ENCODE peak calls at places on chromosome 13, in four cellular contexts. One of them, this sample, is unnamed.
A peak's percentile ranks its signal among the peaks of the same experiment; 100 is the strongest.

GRCh38 chr13:97911311-97912138 is 42.0 kb upstream of the IPO5 start:
- DNase-seq in K562: peak; percentile 22
- DNase-seq in H1: peak; percentile 54
- DNase-seq in HCT116: peak; percentile 21
- DNase-seq in this sample: peak; percentile 13

GRCh38 chr13:61286148-61286745 is 129.4 kb downstream of the PCDH20 start:
- DNase-seq in H1: peak; percentile 51
- DNase-seq in HCT116: peak; percentile 16
- DNase-seq in K562: no peak
- DNase-seq in this sample: peak; percentile 6

GRCh38 chr13:41065098-41065497 is 3.8 kb downstream of the WBP4 start:
- DNase-seq in H1: no peak
- DNase-seq in K562: no peak
- DNase-seq in HCT116: no peak
- DNase-seq in this sample: no peak

GRCh38 chr13:97946951-97947588 is 6.4 kb upstream of the IPO5 start:
- DNase-seq in H1: no peak
- DNase-seq in K562: no peak
- DNase-seq in HCT116: no peak
- DNase-seq in this sample: no peak

GRCh38 chr13:35512271-35512920 is 35.9 kb upstream of the MAB21L1 start:
- DNase-seq in H1: no peak
- DNase-seq in HCT116: no peak
- DNase-seq in K562: no peak
- DNase-seq in this sample: no peak

GRCh38 chr13:79492313-79492798 is 11.4 kb downstream of the NDFIP2 start:
- DNase-seq in K562: no peak
- DNase-seq in H1: no peak
- DNase-seq in HCT116: no peak
- DNase-seq in this sample: no peak

GRCh38 chr13:96527497-96527896 is 437.6 kb downstream of the HS6ST3 start:
- DNase-seq in HCT116: no peak
- DNase-seq in K562: no peak
- DNase-seq in H1: no peak
- DNase-seq in this sample: no peak

GRCh38 chr13:27583645-27584044 is 36.7 kb downstream of the LNX2 start:
- DNase-seq in K562: no peak
- DNase-seq in H1: no peak
- DNase-seq in HCT116: no peak
- DNase-seq in this sample: no peak

GRCh38 chr13:46051958-46052313 is 610 bp downstream of the ZC3H13 start:
- DNase-seq in H1: no peak
- DNase-seq in HCT116: no peak
- DNase-seq in K562: peak; percentile 9
- DNase-seq in this sample: no peak

GRCh38 chr13:39215971-39216370 is 177.7 kb downstream of the NHLRC3 start:
- DNase-seq in HCT116: no peak
- DNase-seq in H1: no peak
- DNase-seq in K562: no peak
- DNase-seq in this sample: no peak

GRCh38 chr13:33032037-33032625 is 15.9 kb downstream of the KL start:
- DNase-seq in HCT116: no peak
- DNase-seq in K562: no peak
- DNase-seq in H1: no peak
- DNase-seq in this sample: no peak

GRCh38 chr13:106680796-106681482 is 113.0 kb upstream of the ARGLU1 start:
- DNase-seq in H1: no peak
- DNase-seq in HCT116: no peak
- DNase-seq in K562: no peak
- DNase-seq in this sample: peak; percentile 92

GRCh38 chr13:58056411-58056810 is 424.9 kb downstream of the PCDH17 start:
- DNase-seq in HCT116: no peak
- DNase-seq in K562: no peak
- DNase-seq in H1: no peak
- DNase-seq in this sample: no peak

GRCh38 chr13:27349458-27349857 is 75.0 kb upstream of the GTF3A start:
- DNase-seq in H1: no peak
- DNase-seq in K562: no peak
- DNase-seq in HCT116: no peak
- DNase-seq in this sample: no peak

GRCh38 chr13:107822006-107822405 is 393.3 kb downstream of the LIG4 start:
- DNase-seq in H1: no peak
- DNase-seq in K562: no peak
- DNase-seq in HCT116: no peak
- DNase-seq in this sample: no peak

GRCh38 chr13:94548382-94549240 is 47.3 kb downstream of the TGDS start:
- DNase-seq in HCT116: peak; percentile 40
- DNase-seq in K562: peak; percentile 11
- DNase-seq in H1: no peak
- DNase-seq in this sample: peak; percentile 39

GRCh38 chr13:48542581-48543341 is 9.9 kb upstream of the RCBTB2 start:
- DNase-seq in K562: no peak
- DNase-seq in HCT116: no peak
- DNase-seq in H1: peak; percentile 49
- DNase-seq in this sample: no peak

GRCh38 chr13:28121224-28121623 is 17.1 kb upstream of the PAN3 start:
- DNase-seq in HCT116: no peak
- DNase-seq in K562: no peak
- DNase-seq in H1: no peak
- DNase-seq in this sample: no peak

GRCh38 chr13:44764334-44764733 is 188.2 kb upstream of the TSC22D1 start:
- DNase-seq in HCT116: no peak
- DNase-seq in H1: no peak
- DNase-seq in K562: no peak
- DNase-seq in this sample: no peak

GRCh38 chr13:88707652-88708051 is 1036.5 kb downstream of the SLITRK5 start:
- DNase-seq in HCT116: no peak
- DNase-seq in H1: no peak
- DNase-seq in K562: no peak
- DNase-seq in this sample: no peak

GRCh38 chr13:94345374-94346195 is 133.9 kb downstream of the DCT start:
- DNase-seq in H1: no peak
- DNase-seq in HCT116: no peak
- DNase-seq in K562: no peak
- DNase-seq in this sample: no peak

GRCh38 chr13:40974460-40975407 is 44.4 kb downstream of the ELF1 start:
- DNase-seq in HCT116: peak; percentile 23
- DNase-seq in H1: no peak
- DNase-seq in K562: peak; percentile 69
- DNase-seq in this sample: peak; percentile 18

GRCh38 chr13:45809810-45810394 is 41.7 kb downstream of the SIAH3 start:
- DNase-seq in HCT116: no peak
- DNase-seq in K562: no peak
- DNase-seq in H1: no peak
- DNase-seq in this sample: no peak

GRCh38 chr13:27309401-27309958 is 38.9 kb downstream of the RASL11A start:
- DNase-seq in K562: no peak
- DNase-seq in H1: no peak
- DNase-seq in HCT116: peak; percentile 27
- DNase-seq in this sample: no peak

GRCh38 chr13:77779461-77780272 is 82.2 kb downstream of the SLAIN1 start:
- DNase-seq in K562: peak; percentile 4
- DNase-seq in H1: no peak
- DNase-seq in HCT116: peak; percentile 18
- DNase-seq in this sample: peak; percentile 39

GRCh38 chr13:52067237-52067636 is 42.7 kb downstream of the UTP14C start:
- DNase-seq in K562: no peak
- DNase-seq in H1: no peak
- DNase-seq in HCT116: peak; percentile 6
- DNase-seq in this sample: no peak

GRCh38 chr13:36133950-36134349 is 2.8 kb upstream of the DCLK1 start:
- DNase-seq in H1: no peak
- DNase-seq in HCT116: no peak
- DNase-seq in K562: no peak
- DNase-seq in this sample: no peak

GRCh38 chr13:51811046-51811445 is 7.1 kb upstream of the DHRS12 start:
- DNase-seq in HCT116: no peak
- DNase-seq in K562: no peak
- DNase-seq in H1: no peak
- DNase-seq in this sample: no peak

GRCh38 chr13:52104624-52105023 is 24.2 kb downstream of the NEK5 start:
- DNase-seq in HCT116: no peak
- DNase-seq in K562: no peak
- DNase-seq in H1: no peak
- DNase-seq in this sample: no peak

GRCh38 chr13:39675904-39676303 is 20.4 kb downstream of the COG6 start:
- DNase-seq in H1: no peak
- DNase-seq in K562: no peak
- DNase-seq in HCT116: no peak
- DNase-seq in this sample: no peak

GRCh38 chr13:50812242-50812641 is 31.2 kb downstream of the DLEU7 start:
- DNase-seq in K562: no peak
- DNase-seq in H1: no peak
- DNase-seq in HCT116: no peak
- DNase-seq in this sample: no peak

GRCh38 chr13:107845911-107846310 is 369.4 kb downstream of the LIG4 start:
- DNase-seq in HCT116: no peak
- DNase-seq in H1: no peak
- DNase-seq in K562: no peak
- DNase-seq in this sample: no peak

GRCh38 chr13:46389457-46389856 is 2.4 kb upstream of the RUBCNL start:
- DNase-seq in K562: no peak
- DNase-seq in HCT116: no peak
- DNase-seq in H1: no peak
- DNase-seq in this sample: no peak

GRCh38 chr13:49858183-49858856 is 65.8 kb upstream of the KPNA3 start:
- DNase-seq in H1: no peak
- DNase-seq in K562: no peak
- DNase-seq in HCT116: no peak
- DNase-seq in this sample: no peak

DNA sequence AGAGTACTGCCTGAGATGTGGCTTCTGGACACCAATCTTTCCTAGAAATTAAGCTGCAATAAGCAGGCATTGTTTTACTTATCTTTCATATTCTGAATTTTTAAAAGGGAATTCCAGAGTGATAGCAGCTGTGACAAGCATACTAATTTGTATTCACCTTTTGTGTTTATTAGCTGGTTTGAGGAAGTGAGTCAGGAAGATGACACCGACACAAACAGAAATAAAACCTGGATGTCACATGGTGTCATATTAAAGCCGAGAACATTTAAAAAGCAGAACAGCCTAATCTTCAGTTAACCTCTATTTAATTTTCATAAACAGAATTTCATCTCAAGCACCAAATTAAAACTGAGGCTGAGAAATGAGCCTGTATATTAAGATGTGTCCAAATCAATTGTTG is 398.8 kb downstream of the PCDH9 start:
- DNase-seq in K562: no peak
- DNase-seq in HCT116: no peak
- DNase-seq in H1: no peak
- DNase-seq in this sample: no peak
- H3K4me3 ChIP-seq in K562: no peak overlapping the region
- H3K4me3 ChIP-seq in HCT116: no peak overlapping the region
- H3K4me3 ChIP-seq in H1: no peak overlapping the region
- H3K4me3 ChIP-seq in this sample: no peak overlapping the region

GRCh38 chr13:31945202-31945978 is 86.2 kb upstream of the FRY start:
- DNase-seq in H1: no peak
- DNase-seq in K562: no peak
- DNase-seq in HCT116: no peak
- DNase-seq in this sample: no peak
- TF ChIP-seq YY1 in H1: no peak
- TF ChIP-seq YY1 in K562: no peak
- TF ChIP-seq YY1 in HCT116: no peak
- TF ChIP-seq YY1 in this sample: no peak

DNA sequence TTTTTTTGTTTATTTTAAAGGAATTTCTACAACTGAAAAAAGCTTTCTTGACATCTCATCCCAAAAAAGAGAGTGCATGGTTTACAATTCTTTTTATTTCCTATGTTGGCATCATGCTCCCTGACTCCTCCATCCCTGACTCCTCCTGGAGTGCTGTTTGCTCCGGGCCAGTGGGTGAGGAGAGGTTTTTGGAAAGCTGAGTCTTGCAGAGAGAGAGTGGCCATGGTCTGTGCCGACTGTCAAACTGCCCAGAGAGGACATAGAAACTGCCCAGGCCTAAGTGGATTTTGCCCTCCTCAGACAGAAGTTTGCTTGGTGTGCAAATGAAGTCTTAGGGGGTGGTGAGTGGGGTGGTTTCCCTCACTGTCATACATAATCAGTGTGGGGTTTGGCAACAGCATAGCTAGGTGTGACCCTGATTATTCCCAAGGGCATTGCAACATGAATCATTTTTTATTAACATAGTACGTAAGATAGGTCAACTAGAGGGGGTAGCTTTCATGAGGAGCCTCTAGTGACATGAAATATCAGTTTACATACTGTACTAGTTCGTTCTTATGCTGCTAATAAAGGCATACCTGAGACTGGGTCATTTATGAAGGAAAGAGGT is 179.8 kb upstream of the UBL3 start:
- DNase-seq in H1: no peak
- DNase-seq in HCT116: no peak
- DNase-seq in K562: no peak
- DNase-seq in this sample: no peak
- TF ChIP-seq ZNF274 in H1: no peak
- TF ChIP-seq ZNF274 in HCT116: no peak
- TF ChIP-seq ZNF274 in K562: no peak
- TF ChIP-seq ZNF274 in this sample: no peak

DNA sequence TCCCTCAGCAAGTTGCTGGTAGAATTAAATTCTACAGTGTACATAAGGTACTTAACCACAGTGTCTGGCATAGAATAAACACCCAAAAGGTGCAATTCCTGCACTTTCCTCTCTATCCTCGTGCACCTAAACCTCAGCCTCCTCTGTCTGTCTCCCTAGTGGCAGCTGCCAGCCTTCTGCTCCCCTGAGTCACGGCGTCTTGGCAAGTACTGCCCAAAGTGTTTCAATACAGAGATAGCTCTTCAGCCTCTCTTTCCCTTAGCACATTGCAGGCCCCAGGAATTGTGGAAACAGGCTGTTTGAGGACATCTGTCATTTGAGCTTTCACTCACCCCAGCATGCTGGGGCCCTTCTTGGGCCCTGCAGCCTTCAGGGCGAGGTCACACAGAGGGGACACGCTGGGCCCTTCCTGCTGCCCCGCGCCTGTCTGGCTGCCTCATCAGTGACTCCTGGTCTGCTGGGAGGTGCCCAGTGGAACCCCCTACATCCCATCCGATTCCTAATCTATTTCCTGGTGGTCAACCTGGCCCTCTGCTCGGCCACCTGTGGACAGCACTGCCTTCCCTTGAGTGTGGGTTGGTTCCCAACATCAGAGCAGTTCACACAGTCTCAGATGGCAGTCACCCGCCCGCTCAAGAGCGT is 19.3 kb downstream of the COL4A2 start:
- DNase-seq in H1: no peak
- DNase-seq in HCT116: no peak
- DNase-seq in K562: no peak
- DNase-seq in this sample: no peak
- H3K4me3 ChIP-seq in H1: no peak overlapping the region
- H3K4me3 ChIP-seq in HCT116: no peak overlapping the region
- H3K4me3 ChIP-seq in K562: no peak overlapping the region
- H3K4me3 ChIP-seq in this sample: no peak overlapping the region